ENCODE peak calls at places on chromosomes 4 and X, in six cellular contexts. One of them, this sample, is unnamed.

GRCh38 chr4:182280439-182281111 is 37.4 kb downstream of the TENM3 start:
- DNase-seq in fibroblast of pulmonary artery: peak; percentile 35
- DNase-seq in mucosa of descending colon: no peak
- DNase-seq in HepG2: no peak
- DNase-seq in heart right ventricle: no peak
- DNase-seq in cardiac muscle cell: peak; percentile 28
- DNase-seq in this sample: no peak

GRCh38 chr4:1588306-1588705 is 95.8 kb downstream of the FAM53A start:
- DNase-seq in HepG2: no peak
- DNase-seq in mucosa of descending colon: no peak
- DNase-seq in heart right ventricle: no peak
- DNase-seq in cardiac muscle cell: no peak
- DNase-seq in fibroblast of pulmonary artery: no peak
- DNase-seq in this sample: no peak

GRCh38 chrX:38154340-38154739 is 66.3 kb downstream of the SRPX start:
- DNase-seq in heart right ventricle: no peak
- DNase-seq in HepG2: peak; percentile 2
- DNase-seq in fibroblast of pulmonary artery: no peak
- DNase-seq in cardiac muscle cell: no peak
- DNase-seq in mucosa of descending colon: peak; percentile 23
- DNase-seq in this sample: no peak

GRCh38 chr4:176840166-176840565 is 47.4 kb upstream of the VEGFC start:
- DNase-seq in cardiac muscle cell: no peak
- DNase-seq in HepG2: no peak
- DNase-seq in fibroblast of pulmonary artery: peak; percentile 43
- DNase-seq in heart right ventricle: no peak
- DNase-seq in mucosa of descending colon: no peak
- DNase-seq in this sample: no peak

GRCh38 chrX:153643431-153644351 is 3.3 kb upstream of the DUSP9 start:
- DNase-seq in cardiac muscle cell: peak; percentile 51
- DNase-seq in mucosa of descending colon: no peak
- DNase-seq in HepG2: no peak
- DNase-seq in fibroblast of pulmonary artery: no peak
- DNase-seq in heart right ventricle: no peak
- DNase-seq in this sample: no peak

GRCh38 chr4:176778063-176778462 is 14.7 kb downstream of the VEGFC start:
- DNase-seq in cardiac muscle cell: no peak
- DNase-seq in fibroblast of pulmonary artery: peak; percentile 83
- DNase-seq in heart right ventricle: no peak
- DNase-seq in mucosa of descending colon: no peak
- DNase-seq in HepG2: no peak
- DNase-seq in this sample: no peak

GRCh38 chr4:42844422-42844821 is 48.1 kb upstream of the GRXCR1 start:
- DNase-seq in mucosa of descending colon: no peak
- DNase-seq in cardiac muscle cell: no peak
- DNase-seq in HepG2: no peak
- DNase-seq in fibroblast of pulmonary artery: no peak
- DNase-seq in heart right ventricle: no peak
- DNase-seq in this sample: no peak

GRCh38 chrX:31397119-31397518 is 325.3 kb upstream of the FTHL17 start:
- DNase-seq in mucosa of descending colon: no peak
- DNase-seq in fibroblast of pulmonary artery: peak; percentile 5
- DNase-seq in cardiac muscle cell: no peak
- DNase-seq in heart right ventricle: no peak
- DNase-seq in HepG2: no peak
- DNase-seq in this sample: no peak

GRCh38 chr4:130747842-130748241 is 1651.9 kb downstream of the C4orf33 start:
- DNase-seq in heart right ventricle: no peak
- DNase-seq in HepG2: no peak
- DNase-seq in fibroblast of pulmonary artery: peak; percentile 14
- DNase-seq in mucosa of descending colon: no peak
- DNase-seq in cardiac muscle cell: no peak
- DNase-seq in this sample: no peak

GRCh38 chr4:26161030-26161824 is 159.6 kb upstream of the RBPJ start:
- DNase-seq in cardiac muscle cell: no peak
- DNase-seq in mucosa of descending colon: no peak
- DNase-seq in fibroblast of pulmonary artery: no peak
- DNase-seq in HepG2: peak; percentile 29
- DNase-seq in heart right ventricle: no peak
- DNase-seq in this sample: no peak

GRCh38 chrX:38275615-38276014 is 51.7 kb downstream of the RPGR start:
- DNase-seq in HepG2: peak; percentile 51
- DNase-seq in cardiac muscle cell: no peak
- DNase-seq in mucosa of descending colon: no peak
- DNase-seq in heart right ventricle: no peak
- DNase-seq in fibroblast of pulmonary artery: peak; percentile 88
- DNase-seq in this sample: no peak

GRCh38 chr4:3324093-3324815 is 31.4 kb downstream of the RGS12 start:
- DNase-seq in HepG2: no peak
- DNase-seq in cardiac muscle cell: peak; percentile 42
- DNase-seq in fibroblast of pulmonary artery: no peak
- DNase-seq in heart right ventricle: no peak
- DNase-seq in mucosa of descending colon: peak; percentile 14
- DNase-seq in this sample: no peak

GRCh38 chr4:102526532-102526931 is 25.4 kb downstream of the NFKB1 start:
- DNase-seq in mucosa of descending colon: no peak
- DNase-seq in cardiac muscle cell: no peak
- DNase-seq in fibroblast of pulmonary artery: no peak
- DNase-seq in heart right ventricle: no peak
- DNase-seq in HepG2: no peak
- DNase-seq in this sample: no peak

GRCh38 chr4:102525099-102525498 is 23.9 kb downstream of the NFKB1 start:
- DNase-seq in mucosa of descending colon: no peak
- DNase-seq in heart right ventricle: no peak
- DNase-seq in cardiac muscle cell: no peak
- DNase-seq in fibroblast of pulmonary artery: peak; percentile 72
- DNase-seq in HepG2: no peak
- DNase-seq in this sample: no peak

GRCh38 chr4:102521570-102522553 is 20.7 kb downstream of the NFKB1 start:
- DNase-seq in heart right ventricle: no peak
- DNase-seq in fibroblast of pulmonary artery: no peak
- DNase-seq in mucosa of descending colon: no peak
- DNase-seq in HepG2: no peak
- DNase-seq in cardiac muscle cell: no peak
- DNase-seq in this sample: no peak

GRCh38 chr4:102525556-102525955 is 24.4 kb downstream of the NFKB1 start:
- DNase-seq in cardiac muscle cell: no peak
- DNase-seq in HepG2: no peak
- DNase-seq in mucosa of descending colon: no peak
- DNase-seq in heart right ventricle: no peak
- DNase-seq in fibroblast of pulmonary artery: no peak
- DNase-seq in this sample: no peak

GRCh38 chr4:102524691-102525090 is 23.5 kb downstream of the NFKB1 start:
- DNase-seq in cardiac muscle cell: no peak
- DNase-seq in heart right ventricle: no peak
- DNase-seq in HepG2: no peak
- DNase-seq in mucosa of descending colon: no peak
- DNase-seq in fibroblast of pulmonary artery: no peak
- DNase-seq in this sample: no peak
- H3K4me3 ChIP-seq in cardiac muscle cell: no peak overlapping the region
- H3K4me3 ChIP-seq in heart right ventricle: no peak overlapping the region
- H3K4me3 ChIP-seq in HepG2: no peak overlapping the region
- H3K4me3 ChIP-seq in mucosa of descending colon: no peak overlapping the region
- H3K4me3 ChIP-seq in fibroblast of pulmonary artery: no peak overlapping the region
- H3K4me3 ChIP-seq in this sample: no peak overlapping the region

GRCh38 chr4:71526626-71527406 is 188.0 kb downstream of the SLC4A4 start:
- DNase-seq in HepG2: no peak
- DNase-seq in heart right ventricle: no peak
- DNase-seq in fibroblast of pulmonary artery: no peak
- DNase-seq in cardiac muscle cell: no peak
- DNase-seq in mucosa of descending colon: no peak
- DNase-seq in this sample: no peak
- TF ChIP-seq CTCF in HepG2: no peak
- TF ChIP-seq CTCF in heart right ventricle: no peak
- TF ChIP-seq CTCF in fibroblast of pulmonary artery: peak; percentile 10
- TF ChIP-seq CTCF in cardiac muscle cell: no peak
- TF ChIP-seq CTCF in mucosa of descending colon: no peak
- TF ChIP-seq CTCF in this sample: no peak

GRCh38 chr4:60019180-60019579 is 1180.9 kb upstream of the ADGRL3 start:
- DNase-seq in heart right ventricle: no peak
- DNase-seq in HepG2: no peak
- DNase-seq in fibroblast of pulmonary artery: no peak
- DNase-seq in mucosa of descending colon: no peak
- DNase-seq in cardiac muscle cell: no peak
- DNase-seq in this sample: no peak
- H3K4me3 ChIP-seq in heart right ventricle: no peak overlapping the region
- H3K4me3 ChIP-seq in HepG2: no peak overlapping the region
- H3K4me3 ChIP-seq in fibroblast of pulmonary artery: no peak overlapping the region
- H3K4me3 ChIP-seq in mucosa of descending colon: no peak overlapping the region
- H3K4me3 ChIP-seq in cardiac muscle cell: no peak overlapping the region
- H3K4me3 ChIP-seq in this sample: no peak overlapping the region

GRCh38 chrX:462853-463252 is 76.1 kb upstream of the PPP2R3B start:
- DNase-seq in fibroblast of pulmonary artery: no peak
- DNase-seq in cardiac muscle cell: no peak
- DNase-seq in mucosa of descending colon: no peak
- DNase-seq in HepG2: no peak
- DNase-seq in heart right ventricle: no peak
- DNase-seq in this sample: no peak
- TF ChIP-seq CTCF in fibroblast of pulmonary artery: no peak
- TF ChIP-seq CTCF in cardiac muscle cell: no peak
- TF ChIP-seq CTCF in mucosa of descending colon: no peak
- TF ChIP-seq CTCF in HepG2: no peak
- TF ChIP-seq CTCF in heart right ventricle: no peak
- TF ChIP-seq CTCF in this sample: no peak

DNA sequence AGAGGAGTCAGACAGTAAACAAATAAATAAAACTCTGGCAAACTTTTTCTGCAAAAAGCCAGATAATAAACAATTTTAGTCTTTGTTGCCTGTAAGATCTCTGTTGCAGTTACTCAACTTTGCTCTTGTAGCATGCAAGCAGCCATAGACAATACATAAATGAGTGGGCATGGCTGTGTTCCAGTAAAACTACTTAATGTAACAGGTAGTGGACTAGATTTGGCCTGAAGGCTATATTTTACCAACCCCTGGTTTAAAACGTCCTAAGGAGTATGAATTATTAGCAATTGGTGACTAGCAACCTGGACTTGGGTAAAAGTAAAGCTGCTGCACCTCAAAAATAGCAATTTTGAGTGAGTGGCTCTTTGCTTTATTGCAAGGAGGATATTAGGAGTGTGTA is 30.9 kb downstream of the SLAIN2 start:
- DNase-seq in HepG2: no peak
- DNase-seq in fibroblast of pulmonary artery: peak; percentile 25
- DNase-seq in cardiac muscle cell: no peak
- DNase-seq in heart right ventricle: no peak
- DNase-seq in mucosa of descending colon: no peak
- DNase-seq in this sample: no peak
- H3K4me3 ChIP-seq in HepG2: no peak overlapping the region
- H3K4me3 ChIP-seq in fibroblast of pulmonary artery: no peak overlapping the region
- H3K4me3 ChIP-seq in cardiac muscle cell: no peak overlapping the region
- H3K4me3 ChIP-seq in heart right ventricle: no peak overlapping the region
- H3K4me3 ChIP-seq in mucosa of descending colon: no peak overlapping the region
- H3K4me3 ChIP-seq in this sample: no peak overlapping the region

This sample was measured in lung.